ENCODE peak calls at places on chromosome 10, in ten cellular contexts. N is GM23248; G is osteocyte; T is dermis microvascular lymphatic vessel endothelial cell; A is activated CD4-positive, alpha-beta T cell treated with anti-CD3 and anti-CD28 coated beads, Interleukin-2, amount 50 U/mL, for 48 hours; Q is K562; C is small intestine; X is amniotic stem cell; H is cardiac fibroblast; U is activated T-helper 1 cell treated with anti-CD3 and anti-CD28 coated beads, Interleukin-12 subunit alpha, Interleukin-12 subunit beta, Interleukin-2, Interleukin-4 antibody, amounts not matched to agents 30 ng/mL and 10 ng/mL and 1 ng/mL, durations not matched to agents 14 hours and 24 hours and 36 hours. L is an unnamed sample.

GRCh38 chr10:6151087-6151977 is 51.4 kb upstream of the PFKFB3 start:
- DNase-seq in G (no peak), C (peak), X (peak), H (peak), U (peak), N (peak), T (peak), A (peak), Q (peak), L (peak)

GRCh38 chr10:18777258-18777657 is 118.0 kb downstream of the ARL5B start:
- DNase-seq in Q (no peak), T (no peak), H (no peak), C (no peak), X (no peak), U (no peak), G (no peak), N (no peak), A (no peak), L (no peak)

GRCh38 chr10:84160663-84161362 is 12.8 kb upstream of the GPR15LG start:
- DNase-seq in C (no peak), X (no peak), Q (no peak), A (no peak), G (no peak), H (no peak), N (no peak), U (no peak), T (no peak), L (no peak)

GRCh38 chr10:14971867-14972448 is 12.8 kb downstream of the MEIG1 start:
- DNase-seq in H (peak), T (peak), U (peak), G (no peak), X (no peak), C (peak), Q (no peak), N (no peak), A (peak), L (peak)

GRCh38 chr10:50216418-50216817 is 34.9 kb downstream of the ASAH2 start:
- DNase-seq in Q (no peak), X (no peak), U (no peak), H (no peak), N (no peak), C (no peak), T (no peak), G (no peak), A (no peak), L (no peak)

GRCh38 chr10:74576586-74576985 is 249.8 kb upstream of the KAT6B start:
- DNase-seq in T (no peak), Q (no peak), N (no peak), G (no peak), U (no peak), X (no peak), H (no peak), C (no peak), A (no peak), L (no peak)

GRCh38 chr10:79465341-79465740 is 19.9 kb upstream of the ZCCHC24 start:
- DNase-seq in X (no peak), T (no peak), C (no peak), U (no peak), A (no peak), N (no peak), G (no peak), H (no peak), Q (no peak), L (no peak)

GRCh38 chr10:3761916-3762708 is 22.9 kb downstream of the KLF6 start:
- DNase-seq in U (no peak), C (no peak), G (peak), X (no peak), Q (no peak), N (no peak), T (no peak), A (no peak), H (no peak), L (no peak)

GRCh38 chr10:93437946-93438795 is 44.0 kb downstream of the MYOF start:
- DNase-seq in U (no peak), A (no peak), N (peak), X (no peak), Q (no peak), H (peak), G (no peak), C (no peak), T (peak), L (no peak)

GRCh38 chr10:29583674-29584073 is 51.1 kb downstream of the SVIL start:
- DNase-seq in G (no peak), U (no peak), H (no peak), Q (no peak), X (no peak), T (peak), C (no peak), A (no peak), N (no peak), L (no peak)

GRCh38 chr10:102645741-102646609 is 1.7 kb downstream of the TRIM8 start:
- DNase-seq in H (peak), U (peak), X (peak), C (peak), T (peak), G (peak), Q (peak), N (peak), A (peak), L (peak)

GRCh38 chr10:23829556-23829955 is 379.4 kb upstream of the KIAA1217 start:
- DNase-seq in C (no peak), X (no peak), U (no peak), G (no peak), T (no peak), Q (no peak), H (no peak), A (no peak), N (no peak), L (no peak)

GRCh38 chr10:72846225-72846624 is 47.3 kb upstream of the OIT3 start:
- DNase-seq in N (peak), T (peak), X (no peak), C (no peak), A (no peak), Q (no peak), G (no peak), H (peak), U (no peak), L (no peak)

GRCh38 chr10:78852856-78853255 is 215.9 kb upstream of the ZMIZ1 start:
- DNase-seq in A (peak), Q (peak), C (peak), H (peak), G (no peak), X (no peak), U (no peak), N (peak), T (peak), L (no peak)

GRCh38 chr10:113044015-113044755 is 94.1 kb downstream of the TCF7L2 start:
- DNase-seq in Q (no peak), U (no peak), G (no peak), T (no peak), A (no peak), C (no peak), N (no peak), X (no peak), H (no peak), L (no peak)

GRCh38 chr10:112724404-112724991 is 225.5 kb upstream of the TCF7L2 start:
- DNase-seq in X (no peak), C (no peak), A (no peak), H (peak), N (no peak), T (no peak), Q (no peak), G (no peak), U (no peak), L (no peak)

GRCh38 chr10:71804067-71804466 is 30.7 kb upstream of the VSIR start:
- DNase-seq in C (no peak), U (no peak), T (no peak), G (no peak), H (no peak), N (no peak), A (no peak), X (no peak), Q (no peak), L (no peak)

GRCh38 chr10:80523776-80524175 is 13.9 kb upstream of the SH2D4B start:
- DNase-seq in H (no peak), G (no peak), T (no peak), N (no peak), Q (no peak), A (no peak), U (no peak), X (no peak), C (no peak), L (peak)

GRCh38 chr10:15472431-15473400 is 101.6 kb upstream of the FAM171A1 start:
- DNase-seq in A (no peak), C (no peak), N (peak), T (no peak), X (peak), Q (no peak), U (no peak), G (no peak), H (peak), L (no peak)

GRCh38 chr10:70964281-70964680 is 75.9 kb upstream of the PCBD1 start:
- DNase-seq in Q (no peak), N (no peak), G (no peak), U (no peak), C (no peak), A (no peak), X (no peak), T (no peak), H (no peak), L (no peak)

GRCh38 chr10:28008054-28008453 is 9.2 kb upstream of the ODAD2 start:
- DNase-seq in C (no peak), H (no peak), A (no peak), X (no peak), U (no peak), T (peak), G (no peak), Q (no peak), N (peak), L (no peak)

GRCh38 chr10:58712136-58712535 is 199.5 kb downstream of the BICC1 start:
- DNase-seq in T (no peak), H (no peak), N (no peak), Q (no peak), X (no peak), U (no peak), A (no peak), G (no peak), C (no peak), L (no peak)

GRCh38 chr10:15106352-15107013 is 9.3 kb downstream of the RPP38 start:
- DNase-seq in G (peak), H (peak), A (peak), N (peak), T (peak), C (peak), X (peak), Q (peak), U (peak), L (peak)